ENCODE peak calls at places on chromosomes 2 and 18, in four cellular contexts. I, Q, A and W are unnamed samples.

GRCh38 chr2:136874258-136874657 is 108.9 kb downstream of the THSD7B start:
- DNase-seq in I (no peak), Q (no peak), A (peak; percentile 45), W (no peak)

GRCh38 chr18:62206593-62206992 is 19.5 kb downstream of the RELCH start:
- DNase-seq in A (no peak), Q (no peak), I (no peak), W (no peak)

GRCh38 chr2:47021301-47022009 is 105.8 kb upstream of the MCFD2 start:
- DNase-seq in Q (no peak), A (no peak), I (no peak), W (no peak)

GRCh38 chr2:58157754-58158153 is 83.4 kb downstream of the FANCL start:
- DNase-seq in A (no peak), I (no peak), Q (no peak), W (no peak)

GRCh38 chr18:11327656-11328055 is 178.3 kb upstream of the PIEZO2 start:
- DNase-seq in A (peak; percentile 19), I (no peak), Q (no peak), W (no peak)

GRCh38 chr2:58204195-58204959 is 36.7 kb downstream of the FANCL start:
- DNase-seq in I (no peak), Q (no peak), A (no peak), W (no peak)

GRCh38 chr2:205781244-205781643 is 98.9 kb downstream of the NRP2 start:
- DNase-seq in I (no peak), Q (no peak), A (no peak), W (no peak)

GRCh38 chr2:220277445-220277960 is 650.1 kb downstream of the SLC4A3 start:
- DNase-seq in I (no peak), Q (peak; percentile 73), A (no peak), W (peak; percentile 67)

GRCh38 chr2:24985406-24985805 is 13.7 kb upstream of the DNAJC27 start:
- DNase-seq in I (no peak), Q (no peak), A (no peak), W (no peak)

GRCh38 chr2:27209621-27210401 is 2.0 kb upstream of the ATRAID start:
- DNase-seq in Q (peak; percentile 84), I (peak; percentile 93), A (peak; percentile 57), W (no peak)

GRCh38 chr2:45729753-45730512 is 78.5 kb downstream of the PRKCE start:
- DNase-seq in I (peak; percentile 22), Q (peak; percentile 50), A (peak; percentile 11), W (no peak)

GRCh38 chr18:75247601-75248421 is 37.2 kb downstream of the TSHZ1 start:
- DNase-seq in A (no peak), I (peak; percentile 62), Q (no peak), W (no peak)

GRCh38 chr2:218405365-218406208 is 5.9 kb downstream of the CTDSP1 start:
- DNase-seq in Q (no peak), I (peak; percentile 42), A (peak; percentile 34), W (peak; percentile 50)

GRCh38 chr2:165745916-165746315 is 48.1 kb downstream of the GALNT3 start:
- DNase-seq in Q (peak; percentile 74), I (no peak), A (peak; percentile 50), W (peak; percentile 74)

GRCh38 chr2:101496279-101496678 is 21.4 kb upstream of the RFX8 start:
- DNase-seq in Q (no peak), A (no peak), I (no peak), W (no peak)

GRCh38 chr2:68110102-68110501 is 47.3 kb upstream of the C1D start:
- DNase-seq in A (peak; percentile 54), I (no peak), Q (peak; percentile 34), W (no peak)

GRCh38 chr2:100339823-100340222 is 17.5 kb upstream of the LONRF2 start:
- DNase-seq in Q (peak; percentile 4), I (no peak), A (no peak), W (no peak)

GRCh38 chr18:1002653-1003178 is 98.0 kb downstream of the ADCYAP1 start:
- DNase-seq in I (no peak), A (no peak), Q (peak; percentile 61), W (no peak)

GRCh38 chr2:241110607-241111442 is 8.7 kb upstream of the MTERF4 start:
- DNase-seq in I (no peak), A (no peak), Q (no peak), W (no peak)

GRCh38 chr2:163551974-163552373 is 183.8 kb downstream of the FIGN start:
- DNase-seq in A (no peak), Q (no peak), I (no peak), W (no peak)

GRCh38 chr2:174587607-174588006 is 10.0 kb downstream of the WIPF1 start:
- DNase-seq in Q (no peak), I (no peak), A (no peak), W (no peak)

GRCh38 chr18:32379891-32380290 is 90.8 kb downstream of the GAREM1 start:
- DNase-seq in Q (no peak), I (no peak), A (no peak), W (no peak)

GRCh38 chr2:159124441-159124911 is 156.0 kb downstream of the TANC1 start:
- DNase-seq in I (peak; percentile 87), Q (peak; percentile 86), A (peak; percentile 64), W (no peak)

GRCh38 chr2:38315707-38316333 is 61.3 kb downstream of the ATL2 start:
- DNase-seq in I (peak; percentile 49), A (peak; percentile 83), Q (peak; percentile 55), W (no peak)

GRCh38 chr2:71801969-71802368 is 345.7 kb downstream of the CYP26B1 start:
- DNase-seq in A (peak; percentile 64), I (peak; percentile 24), Q (no peak), W (no peak)

GRCh38 chr2:140539506-140539905 is 1591.3 kb downstream of the LRP1B start:
- DNase-seq in A (no peak), I (no peak), Q (no peak), W (no peak)

GRCh38 chr2:66805136-66805535 is 370.2 kb downstream of the MEIS1 start:
- DNase-seq in Q (no peak), I (no peak), A (no peak), W (no peak)

GRCh38 chr2:231187736-231188505 is 10.5 kb upstream of the ARMC9 start:
- DNase-seq in I (peak; percentile 43), Q (no peak), A (no peak), W (no peak)

GRCh38 chr2:238320648-238321281 is 447 bp downstream of the TRAF3IP1 start:
- DNase-seq in Q (no peak), I (no peak), A (peak; percentile 12), W (no peak)

GRCh38 chr2:241204490-241204889 is 16.0 kb downstream of the ANO7 start:
- DNase-seq in Q (no peak), A (no peak), I (no peak), W (no peak)

GRCh38 chr18:9478545-9478944 is 3.2 kb downstream of the RALBP1 start:
- DNase-seq in A (no peak), Q (no peak), I (no peak), W (no peak)

GRCh38 chr18:59605633-59606192 is 91.5 kb downstream of the CCBE1 start:
- DNase-seq in I (no peak), A (no peak), Q (no peak), W (no peak)

GRCh38 chr2:82260521-82260920 is 1956.0 kb upstream of the LRRTM1 start:
- DNase-seq in I (no peak), Q (no peak), A (no peak), W (no peak)

GRCh38 chr2:239673641-239674040 is 272.8 kb upstream of the HDAC4 start:
- DNase-seq in A (no peak), Q (no peak), I (no peak), W (no peak)

GRCh38 chr2:113009617-113010016 is 4.4 kb downstream of the IL36A start:
- DNase-seq in A (no peak), Q (no peak), I (no peak), W (no peak)

GRCh38 chr2:40690525-40690924 is 238.6 kb upstream of the SLC8A1 start:
- DNase-seq in A (no peak), I (no peak), Q (no peak), W (no peak)

GRCh38 chr18:74328196-74328595 is 12.6 kb downstream of the C18orf63 start:
- DNase-seq in I (no peak), A (no peak), Q (no peak), W (no peak)

GRCh38 chr2:154762638-154763037 is 64.1 kb downstream of the KCNJ3 start:
- DNase-seq in I (no peak), A (no peak), Q (no peak), W (no peak)

GRCh38 chr2:111523009-111523408 is 361.0 kb downstream of the ANAPC1 start:
- DNase-seq in Q (no peak), I (no peak), A (no peak), W (no peak)

GRCh38 chr18:78994977-78995582 is 15.5 kb downstream of the SALL3 start:
- DNase-seq in A (no peak), I (no peak), Q (no peak), W (no peak)
- H3K9me3 ChIP-seq in A (no peaks in the 10 kb centered on the region), I (no peaks in the 10 kb centered on the region), Q (no peaks in the 10 kb centered on the region), W (peaks cover 5% of the 10 kb centered on the region)

DNA sequence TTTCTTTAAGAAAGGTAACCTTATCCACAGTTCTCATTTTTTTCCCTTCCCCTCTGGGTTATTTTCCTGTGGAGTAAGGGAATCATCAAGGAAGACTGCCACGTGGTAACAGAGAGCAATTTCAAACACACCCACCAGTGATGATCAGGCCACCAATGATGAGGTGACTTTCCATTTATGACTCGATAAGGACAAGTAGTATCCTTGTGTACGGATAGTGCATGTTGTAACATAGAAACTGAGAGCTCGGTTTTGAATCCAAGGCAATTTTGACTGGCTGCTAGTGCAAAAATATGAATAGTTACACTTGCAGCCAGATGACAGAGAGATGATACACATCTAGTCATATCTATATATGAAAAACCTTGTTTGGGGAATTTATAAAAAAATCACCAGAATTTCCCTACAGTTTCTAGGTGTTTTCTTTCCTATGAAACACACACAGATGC is 143.6 kb upstream of the TCF4 start:
- DNase-seq in Q (no peak), I (no peak), A (no peak), W (no peak)
- H3K9me3 ChIP-seq in Q (no peaks in the 10 kb centered on the region), I (no peaks in the 10 kb centered on the region), A (no peaks in the 10 kb centered on the region), W (no peaks in the 10 kb centered on the region)

DNA sequence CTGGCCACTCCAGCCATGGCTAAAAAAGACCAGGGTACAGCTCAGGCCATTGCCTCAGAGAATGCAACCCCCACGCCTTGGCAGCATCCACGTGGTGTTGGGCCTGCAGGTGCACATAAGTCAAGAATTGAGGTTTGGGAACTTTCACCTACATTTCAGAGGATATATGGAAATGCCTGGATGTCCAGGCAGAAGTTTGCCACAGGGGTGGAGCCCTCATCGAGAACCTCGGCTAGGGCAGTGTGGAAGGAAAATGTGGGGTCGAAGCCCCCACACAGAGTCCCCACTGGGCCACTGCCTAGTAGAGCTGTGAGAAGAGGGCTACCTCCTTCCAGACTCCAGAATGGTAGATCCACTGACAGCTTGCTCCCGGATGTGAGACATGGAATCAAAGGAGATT is 477.3 kb downstream of the LPIN1 start:
- DNase-seq in I (no peak), A (no peak), Q (no peak), W (no peak)
- H3K9me3 ChIP-seq in I (no peaks in the 10 kb centered on the region), A (peaks cover 19% of the 10 kb centered on the region), Q (peaks cover 37% of the 10 kb centered on the region), W (peaks cover 6% of the 10 kb centered on the region)

DNA sequence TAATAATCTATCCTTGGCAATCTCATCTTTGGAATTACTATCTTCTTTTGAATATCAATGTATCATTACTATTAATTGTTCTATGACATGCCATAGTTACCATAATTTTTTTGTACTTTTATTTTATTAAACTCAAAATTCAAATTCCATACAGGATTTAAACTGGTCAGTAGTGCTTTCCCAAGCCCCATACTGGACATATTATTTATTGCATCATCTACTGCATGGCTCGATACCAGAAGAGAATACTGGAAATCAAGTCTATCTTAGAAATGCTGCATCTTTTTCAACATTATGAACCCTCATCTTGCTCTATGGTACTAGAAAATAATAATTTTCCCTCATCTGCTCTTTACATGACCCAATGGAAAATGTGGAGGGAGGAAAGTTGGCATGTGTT is 9.4 kb upstream of the PDE1A start:
- DNase-seq in Q (no peak), I (no peak), A (no peak), W (no peak)
- H3K9me3 ChIP-seq in Q (no peaks in the 10 kb centered on the region), I (no peaks in the 10 kb centered on the region), A (no peaks in the 10 kb centered on the region), W (no peaks in the 10 kb centered on the region)